ENCODE peak calls at places on chromosome 19, in seven cellular contexts. H is mesendoderm, R is H9, Q is neuronal stem cell, Z is mesenchymal stem cell, B is IMR-90, S is trophoblast cell. O is an unnamed sample.
A peak's percentile ranks its signal among the peaks of the same experiment; 100 is the strongest.

GRCh38 chr19:56106397-56106849 is 14.7 kb downstream of the ZNF787 start:
- DNase-seq in H (no peak), R (no peak), Q (no peak), Z (no peak), B (no peak), S (no peak), O (no peak)

GRCh38 chr19:29551774-29552173 is 26.0 kb downstream of the VSTM2B start:
- DNase-seq in H (no peak), R (no peak), Q (no peak), Z (no peak), B (no peak), S (no peak), O (peak; percentile 19)

GRCh38 chr19:56137405-56137804 is 3.7 kb upstream of the ZNF444 start:
- DNase-seq in H (no peak), R (no peak), Q (no peak), Z (no peak), B (no peak), S (no peak), O (no peak)

GRCh38 chr19:14118165-14119051 is 846 bp upstream of the PRKACA start:
- DNase-seq in H (peak; percentile 28), R (no peak), Q (peak; percentile 81), Z (peak; percentile 88), B (peak; percentile 75), S (peak; percentile 47), O (peak; percentile 68)

GRCh38 chr19:14370169-14370998 is 10.9 kb upstream of the ADGRE5 start:
- DNase-seq in H (no peak), R (no peak), Q (no peak), Z (no peak), B (no peak), S (no peak), O (no peak)

GRCh38 chr19:15072930-15073647 is 8.9 kb upstream of the OR1I1 start:
- DNase-seq in H (peak; percentile 94), R (peak; percentile 41), Q (no peak), Z (no peak), B (no peak), S (peak; percentile 99), O (no peak)

GRCh38 chr19:6056801-6057650 is 53.3 kb downstream of the RFX2 start:
- DNase-seq in H (peak; percentile 88), R (peak; percentile 39), Q (no peak), Z (peak; percentile 98), B (peak; percentile 91), S (peak; percentile 99), O (no peak)

GRCh38 chr19:7953060-7953459 is 9.6 kb upstream of the TIMM44 start:
- DNase-seq in H (peak; percentile 31), R (no peak), Q (no peak), Z (no peak), B (peak; percentile 21), S (no peak), O (no peak)

GRCh38 chr19:902446-903226 is 9.4 kb downstream of the RNU6-9 start:
- DNase-seq in H (no peak), R (no peak), Q (no peak), Z (no peak), B (no peak), S (no peak), O (no peak)

DNA sequence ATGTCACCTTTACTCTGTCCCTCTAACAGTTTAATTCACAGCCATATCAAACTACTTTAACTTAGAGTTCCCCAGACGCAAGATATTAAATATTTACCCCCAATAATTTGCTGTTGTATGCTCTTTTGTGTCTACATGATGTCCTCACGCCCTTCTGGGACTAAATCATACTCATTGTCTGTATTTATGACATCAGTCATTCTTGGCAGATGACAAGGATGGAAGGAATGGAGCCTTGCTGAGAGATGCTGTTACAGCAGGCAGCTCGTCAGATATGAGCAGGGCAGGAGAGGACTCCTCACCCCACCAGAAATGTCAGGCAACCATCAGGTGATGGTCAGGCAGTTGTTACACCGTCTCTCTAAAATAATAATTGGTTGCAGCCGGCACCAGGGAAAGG is 41.8 kb downstream of the CARD8 start:
- DNase-seq in H (no peak), R (no peak), Q (no peak), Z (no peak), B (no peak), S (peak; percentile 70), O (no peak)
- H3K79me1 ChIP-seq in H (no peaks in the 10 kb centered on the region), R (no peaks in the 10 kb centered on the region), Q (no peaks in the 10 kb centered on the region), Z (no peaks in the 10 kb centered on the region), B (no peaks in the 10 kb centered on the region), S (no peaks in the 10 kb centered on the region), O (no peaks in the 10 kb centered on the region)

GRCh38 chr19:2952953-2953481 is 8.2 kb upstream of the ZNF77 start:
- DNase-seq in H (no peak), R (no peak), Q (no peak), Z (no peak), B (no peak), S (peak; percentile 98), O (no peak)

GRCh38 chr19:2945575-2946184 is 909 bp upstream of the ZNF77 start:
- DNase-seq in H (no peak), R (no peak), Q (no peak), Z (no peak), B (no peak), S (peak; percentile 29), O (no peak)

GRCh38 chr19:2949939-2950285 is 5.1 kb upstream of the ZNF77 start:
- DNase-seq in H (peak; percentile 91), R (no peak), Q (no peak), Z (no peak), B (peak; percentile 50), S (peak; percentile 53), O (no peak)

GRCh38 chr19:2944775-2945574 is at the start of gene ZNF77:
- DNase-seq in H (peak; percentile 99), R (peak; percentile 98), Q (peak; percentile 97), Z (peak; percentile 99), B (peak; percentile 99), S (peak; percentile 100), O (peak; percentile 98)

GRCh38 chr19:2950286-2951124 is 5.7 kb upstream of the ZNF77 start:
- DNase-seq in H (peak; percentile 100), R (peak; percentile 99), Q (peak; percentile 99), Z (peak; percentile 99), B (peak; percentile 99), S (peak; percentile 100), O (peak; percentile 100)
- H3K79me1 ChIP-seq in H (peaks cover 8% of the 10 kb centered on the region), R (no peaks in the 10 kb centered on the region), Q (no peaks in the 10 kb centered on the region), Z (peaks cover 8% of the 10 kb centered on the region), B (peaks cover 17% of the 10 kb centered on the region), S (peaks cover 7% of the 10 kb centered on the region), O (peaks cover 9% of the 10 kb centered on the region)

GRCh38 chr19:52277471-52277870 is 8.1 kb downstream of the ZNF766 start:
- DNase-seq in H (no peak), R (no peak), Q (no peak), Z (no peak), B (no peak), S (peak; percentile 82), O (no peak)
- H3K79me1 ChIP-seq in H (peaks cover 23% of the 10 kb centered on the region), R (peaks cover 14% of the 10 kb centered on the region), Q (peaks cover 22% of the 10 kb centered on the region), Z (peaks cover 19% of the 10 kb centered on the region), B (peaks cover 31% of the 10 kb centered on the region), S (no peaks in the 10 kb centered on the region), O (peaks cover 11% of the 10 kb centered on the region)

GRCh38 chr19:38838208-38838985 is 6.8 kb upstream of the ECH1 start:
- DNase-seq in H (peak; percentile 45), R (no peak), Q (no peak), Z (no peak), B (no peak), S (peak; percentile 98), O (no peak)
- H3K79me1 ChIP-seq in H (peaks cover 18% of the 10 kb centered on the region), R (no peaks in the 10 kb centered on the region), Q (peaks cover 8% of the 10 kb centered on the region), Z (peaks cover 13% of the 10 kb centered on the region), B (peaks cover 71% of the 10 kb centered on the region), S (peaks cover 34% of the 10 kb centered on the region), O (peaks cover 7% of the 10 kb centered on the region)

GRCh38 chr19:3060852-3061182 is 1.5 kb downstream of the TLE5 start:
- DNase-seq in H (no peak), R (no peak), Q (no peak), Z (no peak), B (no peak), S (no peak), O (no peak)

GRCh38 chr19:3059653-3060052 is 2.6 kb downstream of the TLE5 start:
- DNase-seq in H (no peak), R (no peak), Q (no peak), Z (no peak), B (no peak), S (peak; percentile 48), O (no peak)

GRCh38 chr19:3061214-3062161 is 807 bp downstream of the TLE5 start:
- DNase-seq in H (no peak), R (no peak), Q (no peak), Z (no peak), B (peak; percentile 17), S (no peak), O (no peak)

GRCh38 chr19:3064011-3064330 is 1.7 kb upstream of the TLE5 start:
- DNase-seq in H (no peak), R (no peak), Q (no peak), Z (no peak), B (no peak), S (no peak), O (no peak)

DNA sequence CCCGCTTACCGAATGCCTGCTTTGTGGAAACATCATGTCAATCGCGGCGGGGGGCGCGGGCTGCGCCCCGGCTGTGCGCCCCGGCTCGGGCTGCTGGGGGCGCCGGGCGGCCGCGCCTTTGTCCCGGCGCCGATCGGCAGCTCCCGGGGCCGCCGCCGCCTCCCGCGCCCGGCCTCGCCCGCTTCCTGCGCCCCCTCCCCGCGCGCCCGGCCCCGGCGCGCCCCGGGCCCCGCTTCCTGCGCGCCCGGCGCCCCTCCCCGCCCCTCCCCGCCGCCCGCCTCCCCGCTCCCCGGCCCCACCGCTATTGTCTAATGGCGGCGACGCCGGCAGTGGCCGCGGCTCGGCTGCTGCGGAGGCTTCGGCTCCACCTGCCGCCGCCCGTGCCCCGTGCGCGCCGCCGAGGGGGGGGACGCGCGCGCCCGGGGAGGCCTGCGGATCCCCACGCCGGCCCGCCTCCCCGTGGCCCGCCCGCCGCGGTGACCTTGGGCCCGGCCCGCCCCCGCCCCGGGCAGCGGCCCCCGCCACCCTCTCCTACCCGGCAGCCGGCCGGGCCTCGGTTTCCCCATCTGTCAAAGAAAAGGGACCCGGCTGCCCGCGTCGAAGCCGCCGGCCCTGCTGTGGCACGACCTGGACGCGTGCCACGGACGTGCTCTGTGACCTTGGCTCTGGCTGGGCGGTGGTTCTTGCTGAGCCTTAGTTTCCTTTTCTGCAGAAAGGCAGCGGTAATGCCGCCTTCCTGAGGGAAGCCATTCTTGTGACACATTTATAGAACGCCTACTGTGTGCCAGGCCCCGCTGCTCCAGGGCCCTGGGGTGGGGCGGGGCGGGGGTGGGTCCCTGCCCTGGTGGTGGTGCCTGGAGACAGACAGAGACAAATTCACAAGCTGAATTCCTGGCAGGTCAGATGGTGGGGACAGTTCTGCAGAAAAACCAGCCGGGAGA is at the start of gene TLE5:
- DNase-seq in H (peak; percentile 38), R (no peak), Q (no peak), Z (no peak), B (no peak), S (peak; percentile 74), O (peak; percentile 56)
- H3K79me1 ChIP-seq in H (peaks cover 5% of the 10 kb centered on the region), R (no peaks in the 10 kb centered on the region), Q (no peaks in the 10 kb centered on the region), Z (peaks cover 14% of the 10 kb centered on the region), B (peaks cover 46% of the 10 kb centered on the region), S (peaks cover 8% of the 10 kb centered on the region), O (peaks cover 2% of the 10 kb centered on the region)

GRCh38 chr19:45753548-45753947 is 15.5 kb downstream of the SIX5 start:
- DNase-seq in H (peak; percentile 84), R (peak; percentile 79), Q (no peak), Z (no peak), B (no peak), S (no peak), O (peak; percentile 77)
- H3K79me1 ChIP-seq in H (no peaks in the 10 kb centered on the region), R (no peaks in the 10 kb centered on the region), Q (no peaks in the 10 kb centered on the region), Z (no peaks in the 10 kb centered on the region), B (no peaks in the 10 kb centered on the region), S (no peaks in the 10 kb centered on the region), O (no peaks in the 10 kb centered on the region)